ENCODE peak calls at places on chromosomes 13 and 19, in ten cellular contexts. One of them, this sample, is unnamed.

GRCh38 chr19:23991170-23991569 is 76.5 kb downstream of the ZNF726 start:
- DNase-seq in HuH-7: no peak
- DNase-seq in smooth muscle cell of the brain vasculature: no peak
- DNase-seq in T-helper 2 cell: peak; percentile 14
- DNase-seq in activated naive CD4-positive, alpha-beta T cell treated with anti-CD3 and anti-CD28 coated beads for 36 hours: peak; percentile 34
- DNase-seq in HS-5: no peak
- DNase-seq in hypothalamus: no peak
- DNase-seq in NCI-H1105 treated with DMSO at 0.1 percent for 48 hours: peak; percentile 49
- DNase-seq in stimulated activated naive CD8-positive, alpha-beta T cell treated with anti-CD3 and anti-CD28 coated beads, Interleukin-15, Interleukin-2, amounts not matched to agents 100 U/mL and 50 U/mL, for 24 hours: no peak
- DNase-seq in hippocampal formation: no peak
- DNase-seq in this sample: no peak

GRCh38 chr13:46544208-46544607 is 8.8 kb upstream of the LRCH1 start:
- DNase-seq in HuH-7: no peak
- DNase-seq in smooth muscle cell of the brain vasculature: no peak
- DNase-seq in T-helper 2 cell: peak; percentile 13
- DNase-seq in activated naive CD4-positive, alpha-beta T cell treated with anti-CD3 and anti-CD28 coated beads for 36 hours: no peak
- DNase-seq in HS-5: no peak
- DNase-seq in hypothalamus: no peak
- DNase-seq in NCI-H1105 treated with DMSO at 0.1 percent for 48 hours: no peak
- DNase-seq in stimulated activated naive CD8-positive, alpha-beta T cell treated with anti-CD3 and anti-CD28 coated beads, Interleukin-15, Interleukin-2, amounts not matched to agents 100 U/mL and 50 U/mL, for 24 hours: no peak
- DNase-seq in hippocampal formation: no peak
- DNase-seq in this sample: no peak

GRCh38 chr19:49873834-49874233 is 3.3 kb downstream of the AKT1S1 start:
- DNase-seq in HuH-7: no peak
- DNase-seq in smooth muscle cell of the brain vasculature: no peak
- DNase-seq in T-helper 2 cell: no peak
- DNase-seq in activated naive CD4-positive, alpha-beta T cell treated with anti-CD3 and anti-CD28 coated beads for 36 hours: no peak
- DNase-seq in HS-5: no peak
- DNase-seq in hypothalamus: no peak
- DNase-seq in NCI-H1105 treated with DMSO at 0.1 percent for 48 hours: no peak
- DNase-seq in stimulated activated naive CD8-positive, alpha-beta T cell treated with anti-CD3 and anti-CD28 coated beads, Interleukin-15, Interleukin-2, amounts not matched to agents 100 U/mL and 50 U/mL, for 24 hours: no peak
- DNase-seq in hippocampal formation: no peak
- DNase-seq in this sample: no peak

GRCh38 chr19:54534156-54534555 is 31.5 kb downstream of the LAIR2 start:
- DNase-seq in HuH-7: no peak
- DNase-seq in smooth muscle cell of the brain vasculature: no peak
- DNase-seq in T-helper 2 cell: no peak
- DNase-seq in activated naive CD4-positive, alpha-beta T cell treated with anti-CD3 and anti-CD28 coated beads for 36 hours: no peak
- DNase-seq in HS-5: no peak
- DNase-seq in hypothalamus: no peak
- DNase-seq in NCI-H1105 treated with DMSO at 0.1 percent for 48 hours: no peak
- DNase-seq in stimulated activated naive CD8-positive, alpha-beta T cell treated with anti-CD3 and anti-CD28 coated beads, Interleukin-15, Interleukin-2, amounts not matched to agents 100 U/mL and 50 U/mL, for 24 hours: no peak
- DNase-seq in hippocampal formation: no peak
- DNase-seq in this sample: no peak

GRCh38 chr13:66927562-66927961 is 302.6 kb downstream of the PCDH9 start:
- DNase-seq in HuH-7: no peak
- DNase-seq in smooth muscle cell of the brain vasculature: no peak
- DNase-seq in T-helper 2 cell: no peak
- DNase-seq in activated naive CD4-positive, alpha-beta T cell treated with anti-CD3 and anti-CD28 coated beads for 36 hours: no peak
- DNase-seq in HS-5: no peak
- DNase-seq in hypothalamus: no peak
- DNase-seq in NCI-H1105 treated with DMSO at 0.1 percent for 48 hours: peak; percentile 10
- DNase-seq in stimulated activated naive CD8-positive, alpha-beta T cell treated with anti-CD3 and anti-CD28 coated beads, Interleukin-15, Interleukin-2, amounts not matched to agents 100 U/mL and 50 U/mL, for 24 hours: no peak
- DNase-seq in hippocampal formation: no peak
- DNase-seq in this sample: no peak

GRCh38 chr19:4847190-4847973 is 15.9 kb upstream of the TICAM1 start:
- DNase-seq in HuH-7: no peak
- DNase-seq in smooth muscle cell of the brain vasculature: no peak
- DNase-seq in T-helper 2 cell: no peak
- DNase-seq in activated naive CD4-positive, alpha-beta T cell treated with anti-CD3 and anti-CD28 coated beads for 36 hours: no peak
- DNase-seq in HS-5: no peak
- DNase-seq in hypothalamus: no peak
- DNase-seq in NCI-H1105 treated with DMSO at 0.1 percent for 48 hours: no peak
- DNase-seq in stimulated activated naive CD8-positive, alpha-beta T cell treated with anti-CD3 and anti-CD28 coated beads, Interleukin-15, Interleukin-2, amounts not matched to agents 100 U/mL and 50 U/mL, for 24 hours: no peak
- DNase-seq in hippocampal formation: no peak
- DNase-seq in this sample: no peak

GRCh38 chr19:41323430-41324125 is 13.6 kb downstream of the CCDC97 start:
- DNase-seq in HuH-7: no peak
- DNase-seq in smooth muscle cell of the brain vasculature: peak; percentile 95
- DNase-seq in T-helper 2 cell: no peak
- DNase-seq in activated naive CD4-positive, alpha-beta T cell treated with anti-CD3 and anti-CD28 coated beads for 36 hours: no peak
- DNase-seq in HS-5: peak; percentile 73
- DNase-seq in hypothalamus: no peak
- DNase-seq in NCI-H1105 treated with DMSO at 0.1 percent for 48 hours: no peak
- DNase-seq in stimulated activated naive CD8-positive, alpha-beta T cell treated with anti-CD3 and anti-CD28 coated beads, Interleukin-15, Interleukin-2, amounts not matched to agents 100 U/mL and 50 U/mL, for 24 hours: no peak
- DNase-seq in hippocampal formation: no peak
- DNase-seq in this sample: no peak

GRCh38 chr13:84588023-84588422 is 705.7 kb upstream of the SLITRK1 start:
- DNase-seq in HuH-7: no peak
- DNase-seq in smooth muscle cell of the brain vasculature: no peak
- DNase-seq in T-helper 2 cell: no peak
- DNase-seq in activated naive CD4-positive, alpha-beta T cell treated with anti-CD3 and anti-CD28 coated beads for 36 hours: no peak
- DNase-seq in HS-5: no peak
- DNase-seq in hypothalamus: no peak
- DNase-seq in NCI-H1105 treated with DMSO at 0.1 percent for 48 hours: peak; percentile 6
- DNase-seq in stimulated activated naive CD8-positive, alpha-beta T cell treated with anti-CD3 and anti-CD28 coated beads, Interleukin-15, Interleukin-2, amounts not matched to agents 100 U/mL and 50 U/mL, for 24 hours: no peak
- DNase-seq in hippocampal formation: no peak
- DNase-seq in this sample: no peak

GRCh38 chr19:49420227-49420626 is 3.0 kb downstream of the PTH2 start:
- DNase-seq in HuH-7: no peak
- DNase-seq in smooth muscle cell of the brain vasculature: no peak
- DNase-seq in T-helper 2 cell: no peak
- DNase-seq in activated naive CD4-positive, alpha-beta T cell treated with anti-CD3 and anti-CD28 coated beads for 36 hours: no peak
- DNase-seq in HS-5: no peak
- DNase-seq in hypothalamus: no peak
- DNase-seq in NCI-H1105 treated with DMSO at 0.1 percent for 48 hours: no peak
- DNase-seq in stimulated activated naive CD8-positive, alpha-beta T cell treated with anti-CD3 and anti-CD28 coated beads, Interleukin-15, Interleukin-2, amounts not matched to agents 100 U/mL and 50 U/mL, for 24 hours: no peak
- DNase-seq in hippocampal formation: no peak
- DNase-seq in this sample: no peak

GRCh38 chr13:67421475-67421874 is 191.3 kb upstream of the PCDH9 start:
- DNase-seq in HuH-7: no peak
- DNase-seq in smooth muscle cell of the brain vasculature: no peak
- DNase-seq in T-helper 2 cell: no peak
- DNase-seq in activated naive CD4-positive, alpha-beta T cell treated with anti-CD3 and anti-CD28 coated beads for 36 hours: no peak
- DNase-seq in HS-5: no peak
- DNase-seq in hypothalamus: no peak
- DNase-seq in NCI-H1105 treated with DMSO at 0.1 percent for 48 hours: peak; percentile 8
- DNase-seq in stimulated activated naive CD8-positive, alpha-beta T cell treated with anti-CD3 and anti-CD28 coated beads, Interleukin-15, Interleukin-2, amounts not matched to agents 100 U/mL and 50 U/mL, for 24 hours: no peak
- DNase-seq in hippocampal formation: no peak
- DNase-seq in this sample: no peak

GRCh38 chr19:5977222-5977784 is 637 bp downstream of the RANBP3 start:
- DNase-seq in HuH-7: no peak
- DNase-seq in smooth muscle cell of the brain vasculature: no peak
- DNase-seq in T-helper 2 cell: no peak
- DNase-seq in activated naive CD4-positive, alpha-beta T cell treated with anti-CD3 and anti-CD28 coated beads for 36 hours: no peak
- DNase-seq in HS-5: no peak
- DNase-seq in hypothalamus: no peak
- DNase-seq in NCI-H1105 treated with DMSO at 0.1 percent for 48 hours: no peak
- DNase-seq in stimulated activated naive CD8-positive, alpha-beta T cell treated with anti-CD3 and anti-CD28 coated beads, Interleukin-15, Interleukin-2, amounts not matched to agents 100 U/mL and 50 U/mL, for 24 hours: peak; percentile 25
- DNase-seq in hippocampal formation: no peak
- DNase-seq in this sample: no peak

GRCh38 chr19:12261554-12261953 is 33.1 kb downstream of the ZNF44 start:
- DNase-seq in HuH-7: no peak
- DNase-seq in smooth muscle cell of the brain vasculature: no peak
- DNase-seq in T-helper 2 cell: no peak
- DNase-seq in activated naive CD4-positive, alpha-beta T cell treated with anti-CD3 and anti-CD28 coated beads for 36 hours: no peak
- DNase-seq in HS-5: no peak
- DNase-seq in hypothalamus: no peak
- DNase-seq in NCI-H1105 treated with DMSO at 0.1 percent for 48 hours: no peak
- DNase-seq in stimulated activated naive CD8-positive, alpha-beta T cell treated with anti-CD3 and anti-CD28 coated beads, Interleukin-15, Interleukin-2, amounts not matched to agents 100 U/mL and 50 U/mL, for 24 hours: no peak
- DNase-seq in hippocampal formation: no peak
- DNase-seq in this sample: no peak

GRCh38 chr19:53076984-53077383 is 26.2 kb downstream of the ZNF160 start:
- DNase-seq in HuH-7: no peak
- DNase-seq in smooth muscle cell of the brain vasculature: peak; percentile 9
- DNase-seq in T-helper 2 cell: no peak
- DNase-seq in activated naive CD4-positive, alpha-beta T cell treated with anti-CD3 and anti-CD28 coated beads for 36 hours: peak; percentile 18
- DNase-seq in HS-5: no peak
- DNase-seq in hypothalamus: peak; percentile 65
- DNase-seq in NCI-H1105 treated with DMSO at 0.1 percent for 48 hours: no peak
- DNase-seq in stimulated activated naive CD8-positive, alpha-beta T cell treated with anti-CD3 and anti-CD28 coated beads, Interleukin-15, Interleukin-2, amounts not matched to agents 100 U/mL and 50 U/mL, for 24 hours: no peak
- DNase-seq in hippocampal formation: peak; percentile 43
- DNase-seq in this sample: peak; percentile 68

GRCh38 chr13:112688560-112689497 is 1.0 kb upstream of the ATP11A start:
- DNase-seq in HuH-7: no peak
- DNase-seq in smooth muscle cell of the brain vasculature: no peak
- DNase-seq in T-helper 2 cell: peak; percentile 73
- DNase-seq in activated naive CD4-positive, alpha-beta T cell treated with anti-CD3 and anti-CD28 coated beads for 36 hours: peak; percentile 70
- DNase-seq in HS-5: no peak
- DNase-seq in hypothalamus: peak; percentile 26
- DNase-seq in NCI-H1105 treated with DMSO at 0.1 percent for 48 hours: no peak
- DNase-seq in stimulated activated naive CD8-positive, alpha-beta T cell treated with anti-CD3 and anti-CD28 coated beads, Interleukin-15, Interleukin-2, amounts not matched to agents 100 U/mL and 50 U/mL, for 24 hours: peak; percentile 74
- DNase-seq in hippocampal formation: peak; percentile 26
- DNase-seq in this sample: no peak